ENCODE peak calls at places on chromosomes 16 and 17, in six cellular contexts. One of them, this sample, is unnamed. For H3K4me1 and H3K27me3, the result is how much of the 10 kb centered on the place peaks cover.

GRCh38 chr17:50211249-50212120 is 10.1 kb upstream of the COL1A1 start:
- DNase-seq in DND-41: no peak
- DNase-seq in upper lobe of right lung: no peak
- DNase-seq in hepatocyte: no peak
- DNase-seq in PC-9: no peak
- DNase-seq in esophagus muscularis mucosa: no peak
- DNase-seq in this sample: no peak

GRCh38 chr17:42414782-42415409 is 8.2 kb downstream of the CAVIN1 start:
- DNase-seq in DND-41: peak
- DNase-seq in upper lobe of right lung: peak
- DNase-seq in hepatocyte: no peak
- DNase-seq in PC-9: no peak
- DNase-seq in esophagus muscularis mucosa: no peak
- DNase-seq in this sample: no peak

GRCh38 chr16:81798311-81799137 is 19.4 kb downstream of the PLCG2 start:
- DNase-seq in DND-41: peak
- DNase-seq in upper lobe of right lung: peak
- DNase-seq in hepatocyte: no peak
- DNase-seq in PC-9: no peak
- DNase-seq in esophagus muscularis mucosa: no peak
- DNase-seq in this sample: no peak

GRCh38 chr16:105521-105920 is 27.5 kb downstream of the MPG start:
- DNase-seq in DND-41: no peak
- DNase-seq in upper lobe of right lung: no peak
- DNase-seq in hepatocyte: no peak
- DNase-seq in PC-9: no peak
- DNase-seq in esophagus muscularis mucosa: no peak
- DNase-seq in this sample: no peak

GRCh38 chr16:63816304-63816703 is 1305.6 kb downstream of the CDH11 start:
- DNase-seq in DND-41: no peak
- DNase-seq in upper lobe of right lung: no peak
- DNase-seq in hepatocyte: no peak
- DNase-seq in PC-9: no peak
- DNase-seq in esophagus muscularis mucosa: no peak
- DNase-seq in this sample: peak

GRCh38 chr17:57523926-57524634 is 221.0 kb downstream of the CCDC182 start:
- DNase-seq in DND-41: peak
- DNase-seq in upper lobe of right lung: peak
- DNase-seq in hepatocyte: no peak
- DNase-seq in PC-9: no peak
- DNase-seq in esophagus muscularis mucosa: no peak
- DNase-seq in this sample: peak

GRCh38 chr17:81537343-81537855 is 9.2 kb downstream of the FSCN2 start:
- DNase-seq in DND-41: peak
- DNase-seq in upper lobe of right lung: no peak
- DNase-seq in hepatocyte: peak
- DNase-seq in PC-9: no peak
- DNase-seq in esophagus muscularis mucosa: no peak
- DNase-seq in this sample: no peak

GRCh38 chr17:49501496-49501895 is 6.4 kb downstream of the NGFR start:
- DNase-seq in DND-41: no peak
- DNase-seq in upper lobe of right lung: no peak
- DNase-seq in hepatocyte: no peak
- DNase-seq in PC-9: no peak
- DNase-seq in esophagus muscularis mucosa: no peak
- DNase-seq in this sample: peak

GRCh38 chr17:31491794-31492171 is 100.3 kb downstream of the RAB11FIP4 start:
- DNase-seq in DND-41: no peak
- DNase-seq in upper lobe of right lung: no peak
- DNase-seq in hepatocyte: no peak
- DNase-seq in PC-9: no peak
- DNase-seq in esophagus muscularis mucosa: no peak
- DNase-seq in this sample: no peak

GRCh38 chr16:67666032-67666537 is 465 bp downstream of the ENKD1 start:
- DNase-seq in DND-41: no peak
- DNase-seq in upper lobe of right lung: peak
- DNase-seq in hepatocyte: peak
- DNase-seq in PC-9: peak
- DNase-seq in esophagus muscularis mucosa: no peak
- DNase-seq in this sample: no peak

GRCh38 chr16:894136-894535 is 76.6 kb downstream of the LMF1 start:
- DNase-seq in DND-41: no peak
- DNase-seq in upper lobe of right lung: no peak
- DNase-seq in hepatocyte: no peak
- DNase-seq in PC-9: no peak
- DNase-seq in esophagus muscularis mucosa: no peak
- DNase-seq in this sample: no peak

GRCh38 chr16:11245988-11246387 is 10.0 kb downstream of the SOCS1 start:
- DNase-seq in DND-41: no peak
- DNase-seq in upper lobe of right lung: no peak
- DNase-seq in hepatocyte: no peak
- DNase-seq in PC-9: no peak
- DNase-seq in esophagus muscularis mucosa: no peak
- DNase-seq in this sample: no peak

GRCh38 chr17:44363613-44364159 is at the start of gene FAM171A2:
- DNase-seq in DND-41: peak
- DNase-seq in upper lobe of right lung: peak
- DNase-seq in hepatocyte: peak
- DNase-seq in PC-9: no peak
- DNase-seq in esophagus muscularis mucosa: no peak
- DNase-seq in this sample: no peak

GRCh38 chr17:43528319-43528987 is 17.7 kb downstream of the ETV4 start:
- DNase-seq in DND-41: no peak
- DNase-seq in upper lobe of right lung: peak
- DNase-seq in hepatocyte: no peak
- DNase-seq in PC-9: no peak
- DNase-seq in esophagus muscularis mucosa: no peak
- DNase-seq in this sample: no peak

GRCh38 chr16:12028220-12028619 is 51.7 kb downstream of the SNX29 start:
- DNase-seq in DND-41: no peak
- DNase-seq in upper lobe of right lung: no peak
- DNase-seq in hepatocyte: no peak
- DNase-seq in PC-9: no peak
- DNase-seq in esophagus muscularis mucosa: no peak
- DNase-seq in this sample: no peak

GRCh38 chr16:10552998-10553491 is 27.4 kb downstream of the EMP2 start:
- DNase-seq in DND-41: no peak
- DNase-seq in upper lobe of right lung: peak
- DNase-seq in hepatocyte: no peak
- DNase-seq in PC-9: no peak
- DNase-seq in esophagus muscularis mucosa: no peak
- DNase-seq in this sample: no peak

GRCh38 chr17:40415390-40415789 is 2.3 kb downstream of the TOP2A start:
- DNase-seq in DND-41: no peak
- DNase-seq in upper lobe of right lung: no peak
- DNase-seq in hepatocyte: peak
- DNase-seq in PC-9: peak
- DNase-seq in esophagus muscularis mucosa: no peak
- DNase-seq in this sample: peak

GRCh38 chr16:87705780-87706277 is 60.0 kb downstream of the KLHDC4 start:
- DNase-seq in DND-41: no peak
- DNase-seq in upper lobe of right lung: peak
- DNase-seq in hepatocyte: peak
- DNase-seq in PC-9: no peak
- DNase-seq in esophagus muscularis mucosa: no peak
- DNase-seq in this sample: no peak

GRCh38 chr17:81854974-81855774 is 5.2 kb downstream of the P4HB start:
- DNase-seq in DND-41: no peak
- DNase-seq in upper lobe of right lung: no peak
- DNase-seq in hepatocyte: no peak
- DNase-seq in PC-9: no peak
- DNase-seq in esophagus muscularis mucosa: no peak
- DNase-seq in this sample: no peak

GRCh38 chr17:78257810-78258322 is 26.4 kb downstream of the TMEM235 start:
- DNase-seq in DND-41: peak
- DNase-seq in upper lobe of right lung: peak
- DNase-seq in hepatocyte: peak
- DNase-seq in PC-9: no peak
- DNase-seq in esophagus muscularis mucosa: no peak
- DNase-seq in this sample: no peak

GRCh38 chr17:13001991-13002615 is 15.7 kb downstream of the ELAC2 start:
- DNase-seq in DND-41: no peak
- DNase-seq in upper lobe of right lung: no peak
- DNase-seq in hepatocyte: peak
- DNase-seq in PC-9: no peak
- DNase-seq in esophagus muscularis mucosa: no peak
- DNase-seq in this sample: no peak

GRCh38 chr16:7182510-7183109 is 150.0 kb upstream of the RBFOX1 start:
- DNase-seq in DND-41: peak
- DNase-seq in upper lobe of right lung: no peak
- DNase-seq in hepatocyte: peak
- DNase-seq in PC-9: no peak
- DNase-seq in esophagus muscularis mucosa: no peak
- DNase-seq in this sample: no peak

GRCh38 chr17:17557796-17558195 is 33.7 kb downstream of the PEMT start:
- DNase-seq in DND-41: no peak
- DNase-seq in upper lobe of right lung: no peak
- DNase-seq in hepatocyte: no peak
- DNase-seq in PC-9: no peak
- DNase-seq in esophagus muscularis mucosa: no peak
- DNase-seq in this sample: no peak

DNA sequence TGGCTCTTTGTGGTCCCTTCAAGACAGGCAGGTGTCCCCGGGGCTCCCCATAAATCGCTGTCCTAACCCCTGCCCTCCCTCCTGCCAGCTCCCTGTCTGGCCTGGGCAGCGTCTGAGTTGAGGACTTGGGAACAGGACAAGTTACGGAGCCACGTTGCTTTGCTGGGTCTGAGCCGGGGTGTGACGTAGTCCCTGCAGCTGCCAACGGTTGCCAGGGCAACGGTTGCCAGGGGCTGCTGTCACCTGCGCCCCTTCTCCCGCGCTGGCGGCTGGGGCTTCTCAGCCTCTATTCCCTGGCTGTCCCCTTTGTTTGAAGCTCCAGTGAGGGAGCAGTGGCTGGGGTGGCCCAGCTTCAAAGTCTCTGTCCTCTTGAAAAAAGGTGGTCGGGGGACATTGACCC is 10.7 kb downstream of the ADGRG1 start:
- DNase-seq in DND-41: peak
- DNase-seq in upper lobe of right lung: no peak
- DNase-seq in hepatocyte: peak
- DNase-seq in PC-9: no peak
- DNase-seq in esophagus muscularis mucosa: no peak
- DNase-seq in this sample: no peak
- H3K4me1 ChIP-seq in DND-41: under half
- H3K4me1 ChIP-seq in upper lobe of right lung: half or more
- H3K4me1 ChIP-seq in hepatocyte: under half
- H3K4me1 ChIP-seq in PC-9: half or more
- H3K4me1 ChIP-seq in esophagus muscularis mucosa: half or more
- H3K4me1 ChIP-seq in this sample: under half

GRCh38 chr16:53024045-53024444 is 28.7 kb downstream of the CHD9NB start:
- DNase-seq in DND-41: no peak
- DNase-seq in upper lobe of right lung: no peak
- DNase-seq in hepatocyte: no peak
- DNase-seq in PC-9: no peak
- DNase-seq in esophagus muscularis mucosa: no peak
- DNase-seq in this sample: no peak

GRCh38 chr16:53018834-53019416 is 33.8 kb downstream of the CHD9NB start:
- DNase-seq in DND-41: no peak
- DNase-seq in upper lobe of right lung: no peak
- DNase-seq in hepatocyte: no peak
- DNase-seq in PC-9: no peak
- DNase-seq in esophagus muscularis mucosa: no peak
- DNase-seq in this sample: no peak

GRCh38 chr16:53022374-53022773 is 30.3 kb downstream of the CHD9NB start:
- DNase-seq in DND-41: peak
- DNase-seq in upper lobe of right lung: no peak
- DNase-seq in hepatocyte: peak
- DNase-seq in PC-9: no peak
- DNase-seq in esophagus muscularis mucosa: no peak
- DNase-seq in this sample: no peak
- TF ChIP-seq CTCF in DND-41: peak
- TF ChIP-seq CTCF in upper lobe of right lung: peak
- TF ChIP-seq CTCF in hepatocyte: peak
- TF ChIP-seq CTCF in PC-9: peak
- TF ChIP-seq CTCF in esophagus muscularis mucosa: peak
- TF ChIP-seq CTCF in this sample: peak

GRCh38 chr17:4858880-4859260 is 25.7 kb downstream of the MINK1 start:
- DNase-seq in DND-41: no peak
- DNase-seq in upper lobe of right lung: peak
- DNase-seq in hepatocyte: no peak
- DNase-seq in PC-9: peak
- DNase-seq in esophagus muscularis mucosa: no peak
- DNase-seq in this sample: peak

GRCh38 chr17:4856271-4856936 is 23.3 kb downstream of the MINK1 start:
- DNase-seq in DND-41: no peak
- DNase-seq in upper lobe of right lung: no peak
- DNase-seq in hepatocyte: no peak
- DNase-seq in PC-9: no peak
- DNase-seq in esophagus muscularis mucosa: no peak
- DNase-seq in this sample: no peak

GRCh38 chr17:4859816-4860625 is 26.9 kb downstream of the MINK1 start:
- DNase-seq in DND-41: no peak
- DNase-seq in upper lobe of right lung: no peak
- DNase-seq in hepatocyte: no peak
- DNase-seq in PC-9: no peak
- DNase-seq in esophagus muscularis mucosa: no peak
- DNase-seq in this sample: no peak

GRCh38 chr17:4856937-4857314 is 23.8 kb downstream of the MINK1 start:
- DNase-seq in DND-41: no peak
- DNase-seq in upper lobe of right lung: no peak
- DNase-seq in hepatocyte: no peak
- DNase-seq in PC-9: no peak
- DNase-seq in esophagus muscularis mucosa: no peak
- DNase-seq in this sample: no peak

DNA sequence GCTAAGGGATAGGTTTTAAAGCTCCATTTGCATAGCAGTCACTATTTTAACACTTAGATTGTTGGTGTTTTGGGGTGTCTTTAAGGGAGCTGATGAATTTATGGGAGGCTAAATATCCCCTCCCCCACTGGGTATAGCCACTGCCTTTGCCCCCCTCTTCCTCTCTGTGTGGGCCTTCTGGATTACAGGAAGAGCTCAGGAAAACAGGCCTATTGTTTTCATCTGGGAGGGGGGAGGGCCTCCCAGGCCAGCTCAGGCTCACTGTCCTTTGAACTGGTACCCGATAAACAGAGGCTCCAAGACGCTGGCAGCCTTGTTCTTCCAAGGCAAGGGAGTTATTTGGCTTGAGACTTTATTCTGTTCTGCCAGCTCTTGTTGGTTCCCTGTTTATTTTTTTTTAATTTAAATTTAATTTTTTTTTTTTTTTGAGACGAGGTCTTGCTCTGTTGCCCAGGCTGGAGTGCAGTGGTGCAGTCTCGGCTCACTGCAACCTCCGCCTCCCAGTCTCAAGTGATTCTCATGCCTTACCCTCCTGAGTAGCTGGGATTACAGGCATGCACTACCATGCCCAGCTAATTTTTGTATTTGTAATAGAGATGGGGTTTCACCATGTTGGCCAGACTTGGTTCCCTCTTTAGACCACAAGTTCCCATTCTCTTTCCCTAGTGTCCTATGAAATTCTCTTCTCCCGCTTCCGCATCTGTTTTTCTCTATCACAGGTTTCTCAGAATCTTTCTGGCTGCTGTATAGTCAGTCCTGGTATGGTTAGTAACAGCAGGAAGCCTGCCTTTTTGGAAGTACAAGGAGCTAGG is 25.1 kb downstream of the MINK1 start:
- DNase-seq in DND-41: no peak
- DNase-seq in upper lobe of right lung: no peak
- DNase-seq in hepatocyte: no peak
- DNase-seq in PC-9: no peak
- DNase-seq in esophagus muscularis mucosa: no peak
- DNase-seq in this sample: no peak
- H3K27me3 ChIP-seq in DND-41: under half
- H3K27me3 ChIP-seq in upper lobe of right lung: under half
- H3K27me3 ChIP-seq in hepatocyte: under half
- H3K27me3 ChIP-seq in PC-9: under half
- H3K27me3 ChIP-seq in esophagus muscularis mucosa: under half
- H3K27me3 ChIP-seq in this sample: under half

GRCh38 chr16:73041644-73042043 is 6.3 kb downstream of the ZFHX3 start:
- DNase-seq in DND-41: no peak
- DNase-seq in upper lobe of right lung: no peak
- DNase-seq in hepatocyte: no peak
- DNase-seq in PC-9: no peak
- DNase-seq in esophagus muscularis mucosa: no peak
- DNase-seq in this sample: no peak
- H3K4me1 ChIP-seq in DND-41: under half
- H3K4me1 ChIP-seq in upper lobe of right lung: under half
- H3K4me1 ChIP-seq in hepatocyte: half or more
- H3K4me1 ChIP-seq in PC-9: half or more
- H3K4me1 ChIP-seq in esophagus muscularis mucosa: half or more
- H3K4me1 ChIP-seq in this sample: under half